ENCODE peak calls at places on chromosomes 16 and 17, in four cellular contexts. L, D, Z and E are unnamed samples.

GRCh38 chr16:1645914-1646525 is 32.1 kb upstream of the JPT2 start:
- DNase-seq in Z (peak; percentile 49), L (no peak), D (peak; percentile 54), E (no peak)

GRCh38 chr16:54939537-54940278 is 9.0 kb downstream of the IRX5 start:
- DNase-seq in D (no peak), L (no peak), Z (no peak), E (no peak)

GRCh38 chr17:80125656-80126448 is 21.1 kb downstream of the EIF4A3 start:
- DNase-seq in Z (no peak), L (no peak), D (peak; percentile 49), E (no peak)

GRCh38 chr16:69123894-69124293 is 8.5 kb downstream of the CHTF8 start:
- DNase-seq in D (peak; percentile 76), Z (peak; percentile 81), L (peak; percentile 72), E (peak; percentile 41)

GRCh38 chr16:52446076-52446475 is 100.9 kb downstream of the TOX3 start:
- DNase-seq in D (no peak), Z (peak; percentile 2), L (no peak), E (no peak)

GRCh38 chr17:5931611-5932010 is 138.6 kb upstream of the WSCD1 start:
- DNase-seq in D (no peak), Z (no peak), L (no peak), E (no peak)

GRCh38 chr16:80887062-80887461 is 82.7 kb upstream of the CDYL2 start:
- DNase-seq in L (no peak), D (no peak), Z (no peak), E (no peak)

GRCh38 chr17:10699861-10700260 is 2.5 kb downstream of the ADPRM start:
- DNase-seq in L (no peak), D (peak; percentile 80), Z (peak; percentile 69), E (no peak)

GRCh38 chr17:67833134-67833533 is 7.8 kb downstream of the BPTF start:
- DNase-seq in D (no peak), Z (no peak), L (no peak), E (no peak)

GRCh38 chr17:78142113-78142861 is 3.9 kb upstream of the C17orf99 start:
- DNase-seq in D (peak; percentile 42), L (no peak), Z (no peak), E (no peak)

GRCh38 chr17:67995568-67996191 is 589 bp downstream of the C17orf58 start:
- DNase-seq in D (peak; percentile 20), L (peak; percentile 10), Z (peak; percentile 32), E (no peak)

GRCh38 chr16:57310801-57311200 is 26.3 kb upstream of the PLLP start:
- DNase-seq in Z (no peak), D (no peak), L (no peak), E (no peak)

GRCh38 chr16:71629617-71630016 is 3.6 kb downstream of the MARVELD3 start:
- DNase-seq in Z (no peak), L (no peak), D (no peak), E (no peak)

GRCh38 chr17:69486779-69487637 is 72.5 kb downstream of the MAP2K6 start:
- DNase-seq in L (no peak), Z (no peak), D (no peak), E (no peak)

GRCh38 chr17:45334231-45334630 is 17.4 kb upstream of the MAP3K14 start:
- DNase-seq in Z (no peak), D (no peak), L (no peak), E (no peak)

GRCh38 chr17:17382901-17383300 is 79.7 kb downstream of the NT5M start:
- DNase-seq in L (no peak), Z (no peak), D (no peak), E (no peak)

GRCh38 chr16:89113152-89113547 is 19.5 kb downstream of the ACSF3 start:
- DNase-seq in D (no peak), Z (no peak), L (no peak), E (no peak)

GRCh38 chr17:48160177-48160967 is 52.8 kb downstream of the SNX11 start:
- DNase-seq in Z (no peak), L (no peak), D (no peak), E (no peak)

GRCh38 chr17:7475764-7476422 is 3.5 kb downstream of the ZBTB4 start:
- DNase-seq in Z (no peak), D (peak; percentile 83), L (no peak), E (no peak)

GRCh38 chr17:59954856-59955255 is 9.7 kb downstream of the RNFT1 start:
- DNase-seq in L (no peak), D (no peak), Z (no peak), E (no peak)

GRCh38 chr17:38868968-38869646 is 751 bp upstream of the LASP1 start:
- DNase-seq in L (peak; percentile 88), Z (peak; percentile 92), D (peak; percentile 90), E (no peak)

GRCh38 chr16:66502020-66502913 is 47.7 kb downstream of the TK2 start:
- DNase-seq in L (no peak), D (peak; percentile 72), Z (peak; percentile 49), E (no peak)

DNA sequence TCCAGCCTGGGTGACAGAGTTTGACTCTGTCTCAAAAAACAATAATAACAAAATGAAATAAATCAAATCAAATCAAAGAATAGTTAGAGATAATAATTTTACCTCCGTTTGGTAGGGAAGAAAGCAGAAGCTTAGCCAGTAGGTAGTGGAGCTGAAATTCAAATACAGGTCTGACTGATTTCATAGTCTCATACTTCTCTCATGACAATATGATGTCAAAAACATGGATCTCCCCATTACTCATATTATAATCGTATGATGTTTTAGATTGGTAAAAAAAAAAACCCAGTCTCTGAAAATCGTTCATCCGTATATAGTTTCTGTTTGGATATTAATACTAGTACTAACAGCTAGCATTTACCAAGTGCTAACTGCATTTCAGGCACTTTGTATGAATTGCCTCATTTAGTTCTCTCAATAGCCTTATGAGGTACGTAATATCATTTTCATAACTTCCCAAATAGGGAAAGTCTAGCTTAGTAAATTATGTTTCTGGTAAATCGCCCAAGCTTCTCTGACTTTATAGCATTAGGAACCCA is 48.7 kb downstream of the CDH8 start:
- DNase-seq in Z (no peak), D (no peak), L (no peak), E (no peak)
- TF ChIP-seq CTCF in Z (no peak), D (no peak), L (no peak), E (no peak)

DNA sequence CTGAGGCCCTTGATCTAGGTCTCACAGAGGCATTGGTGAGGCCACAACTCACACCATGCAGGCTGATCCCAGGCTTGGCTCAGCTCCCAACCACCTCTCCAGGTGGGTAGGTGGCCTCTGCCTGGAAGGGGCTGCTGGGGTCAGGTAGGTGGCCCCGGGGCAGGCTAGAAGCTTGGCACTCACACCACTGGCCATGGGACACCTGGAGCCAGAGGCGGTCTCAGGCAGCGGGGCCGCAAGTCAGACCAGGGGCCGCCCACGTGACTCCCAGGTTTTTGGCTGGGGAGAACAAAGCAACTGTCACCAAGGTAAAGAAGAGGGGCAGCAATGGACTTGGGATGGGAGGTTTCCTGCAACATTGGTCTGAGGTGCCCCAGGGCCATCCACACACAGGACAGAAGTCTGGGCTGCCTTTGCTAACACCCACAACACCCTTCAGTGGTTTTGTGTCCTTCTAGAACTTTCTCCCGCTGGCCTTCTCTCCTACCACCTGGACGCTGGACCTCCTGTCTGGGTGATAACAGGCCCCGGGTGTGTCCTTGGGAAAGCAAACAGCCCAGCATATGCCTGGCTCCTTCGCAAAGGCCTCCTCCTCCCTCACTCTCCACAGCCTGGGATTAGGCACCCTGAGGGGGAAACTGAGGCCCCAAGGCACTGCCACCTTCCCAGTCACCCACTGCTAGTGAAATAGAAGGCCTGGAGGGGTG is 16.4 kb downstream of the C16orf74 start:
- DNase-seq in D (no peak), L (no peak), Z (no peak), E (no peak)
- H3K4me3 ChIP-seq in D (no peak overlapping the region), L (no peak overlapping the region), Z (no peak overlapping the region), E (no peak overlapping the region)

DNA sequence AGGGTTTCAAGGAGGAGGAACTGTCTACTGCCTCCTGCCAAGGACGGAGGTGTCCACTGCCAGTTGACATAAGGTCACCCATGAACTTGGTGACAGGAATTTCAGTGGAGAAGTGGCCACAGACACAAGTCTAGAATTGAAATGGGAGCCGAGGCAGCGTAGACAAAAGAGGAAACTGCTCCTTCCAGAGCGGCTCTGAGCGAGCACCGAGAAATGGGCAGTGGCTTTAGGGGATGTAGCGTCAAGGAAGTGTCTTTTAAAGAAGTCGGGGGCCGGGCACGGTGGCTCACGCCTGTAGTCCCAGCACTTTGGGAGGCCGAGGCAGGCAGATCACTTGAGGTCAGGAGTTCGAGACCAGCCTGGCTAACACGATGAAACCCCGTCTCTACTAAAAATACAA is 3.0 kb upstream of the SERPINF1 start:
- DNase-seq in Z (no peak), D (no peak), L (no peak), E (no peak)
- TF ChIP-seq CTCF in Z (no peak), D (no peak), L (no peak), E (no peak)

DNA sequence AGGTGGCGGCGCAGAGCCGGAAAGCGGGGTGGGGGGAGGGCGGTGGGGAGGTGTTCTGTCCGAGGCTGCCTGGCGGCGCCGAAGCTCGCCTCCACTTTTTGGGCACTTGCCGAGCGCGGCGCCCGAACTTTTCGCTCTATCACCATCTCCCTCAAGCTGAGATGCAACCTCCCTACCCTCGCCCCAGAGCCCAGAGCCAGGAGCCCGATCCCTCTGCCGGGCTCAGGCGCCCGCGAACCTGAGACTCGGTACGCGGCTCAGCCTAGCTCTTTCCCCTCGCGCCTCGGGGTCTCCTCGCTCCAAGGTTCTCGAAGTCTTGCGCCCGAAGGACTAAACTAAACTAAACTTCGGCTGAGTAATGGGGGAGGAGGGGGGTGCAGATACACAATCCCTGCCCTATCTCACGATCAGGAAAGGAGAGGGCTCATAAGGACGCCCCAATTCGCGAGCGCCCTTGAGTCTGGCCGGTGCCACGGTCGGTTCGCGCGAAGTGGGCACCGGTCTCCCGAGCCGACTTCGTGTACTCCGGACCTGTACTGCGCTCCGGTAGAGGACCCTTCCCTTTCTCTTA is 1.7 kb upstream of the SALL1 start:
- DNase-seq in L (no peak), Z (no peak), D (peak; percentile 60), E (no peak)
- H3K4me3 ChIP-seq in L (no peak overlapping the region), Z (no peak overlapping the region), D (peak overlapping the region; percentile 60), E (no peak overlapping the region)

GRCh38 chr17:1490643-1491405 is 1.7 kb downstream of the MYO1C start:
- DNase-seq in L (peak; percentile 76), D (peak; percentile 48), Z (peak; percentile 49), E (no peak)

GRCh38 chr17:1488826-1489275 is 3.6 kb downstream of the MYO1C start:
- DNase-seq in L (no peak), Z (no peak), D (no peak), E (no peak)

GRCh38 chr17:1486802-1487695 is 5.4 kb downstream of the MYO1C start:
- DNase-seq in Z (peak; percentile 66), L (no peak), D (peak; percentile 79), E (peak; percentile 43)

GRCh38 chr17:1485748-1486376 is 6.6 kb downstream of the MYO1C start:
- DNase-seq in L (peak; percentile 30), Z (no peak), D (peak; percentile 67), E (no peak)

DNA sequence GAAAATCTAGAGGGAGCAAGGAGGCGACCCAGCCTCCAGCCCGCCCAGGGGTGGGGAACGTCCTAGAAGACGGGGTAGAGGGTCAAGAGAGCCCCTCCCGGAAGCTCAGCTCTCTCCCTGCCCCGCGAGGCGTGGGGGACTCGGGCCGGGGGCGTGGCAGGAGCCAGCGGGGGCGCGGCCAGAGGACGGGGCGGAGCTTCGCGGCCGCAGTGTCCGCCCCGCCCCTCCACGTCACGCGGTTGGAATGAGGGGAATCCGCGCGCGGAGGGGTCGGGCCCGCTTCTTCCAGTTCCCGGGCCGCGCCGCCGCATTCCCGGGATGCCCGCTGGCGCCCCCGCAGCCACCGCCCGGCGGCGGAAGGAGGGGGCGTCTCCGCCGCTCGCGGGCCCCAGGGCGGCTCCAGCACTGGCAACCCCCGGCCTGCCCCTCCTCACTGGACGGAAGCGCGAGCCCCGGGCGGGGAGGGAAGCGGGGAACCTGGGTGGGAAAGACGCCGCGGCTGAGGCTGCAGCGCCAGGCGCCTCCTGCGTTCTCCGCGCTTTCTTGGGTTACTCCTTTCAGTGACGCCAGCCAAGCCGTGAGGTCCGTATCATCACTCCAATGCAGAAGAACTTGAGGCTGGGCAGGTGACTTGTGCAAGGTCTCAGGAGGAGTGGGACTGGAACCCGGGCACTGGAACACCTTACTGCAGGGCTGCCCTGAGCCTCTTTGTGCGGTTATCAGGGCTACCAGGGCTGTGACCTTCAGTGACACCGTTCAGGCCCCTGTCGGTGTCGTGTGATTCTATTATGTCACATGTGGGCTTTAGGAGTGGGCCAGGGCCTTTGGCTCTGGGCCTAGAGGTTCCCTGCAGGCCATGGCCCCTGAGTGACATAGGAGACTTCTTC is 4.3 kb downstream of the MYO1C start:
- DNase-seq in D (peak; percentile 90), L (peak; percentile 33), Z (no peak), E (no peak)
- TF ChIP-seq CTCF in D (no peak), L (no peak), Z (no peak), E (no peak)